ENCODE peak calls at places on chromosomes 1 and 21, in five cellular contexts. One of them, this sample, is unnamed.

GRCh38 chr1:64743954-64744491 is 852 bp upstream of the RAVER2 start:
- DNase-seq in IMR-90: no peak
- DNase-seq in Karpas-422: no peak
- DNase-seq in mesothelial cell of epicardium: no peak
- DNase-seq in RPMI8226: no peak
- DNase-seq in this sample: no peak

GRCh38 chr1:52662645-52663313 is 29.8 kb downstream of the SHISAL2A start:
- DNase-seq in IMR-90: peak; percentile 52
- DNase-seq in Karpas-422: no peak
- DNase-seq in mesothelial cell of epicardium: peak; percentile 45
- DNase-seq in RPMI8226: no peak
- DNase-seq in this sample: no peak

GRCh38 chr21:37433441-37433840 is 66.9 kb downstream of the DYRK1A start:
- DNase-seq in IMR-90: no peak
- DNase-seq in Karpas-422: no peak
- DNase-seq in mesothelial cell of epicardium: no peak
- DNase-seq in RPMI8226: no peak
- DNase-seq in this sample: no peak

GRCh38 chr1:152049291-152050073 is 12.7 kb upstream of the S100A11 start:
- DNase-seq in IMR-90: peak; percentile 74
- DNase-seq in Karpas-422: no peak
- DNase-seq in mesothelial cell of epicardium: no peak
- DNase-seq in RPMI8226: peak; percentile 71
- DNase-seq in this sample: no peak

GRCh38 chr1:220045356-220046051 is 801 bp downstream of the EPRS1 start:
- DNase-seq in IMR-90: no peak
- DNase-seq in Karpas-422: peak; percentile 65
- DNase-seq in mesothelial cell of epicardium: no peak
- DNase-seq in RPMI8226: peak; percentile 53
- DNase-seq in this sample: peak; percentile 3

GRCh38 chr1:239169276-239169675 is 217.1 kb upstream of the CHRM3 start:
- DNase-seq in IMR-90: no peak
- DNase-seq in Karpas-422: no peak
- DNase-seq in mesothelial cell of epicardium: no peak
- DNase-seq in RPMI8226: no peak
- DNase-seq in this sample: no peak

GRCh38 chr1:187641015-187641414 is 812.3 kb downstream of the PLA2G4A start:
- DNase-seq in IMR-90: no peak
- DNase-seq in Karpas-422: no peak
- DNase-seq in mesothelial cell of epicardium: no peak
- DNase-seq in RPMI8226: no peak
- DNase-seq in this sample: no peak

GRCh38 chr21:20822559-20823133 is 175.6 kb upstream of the NCAM2 start:
- DNase-seq in IMR-90: no peak
- DNase-seq in Karpas-422: no peak
- DNase-seq in mesothelial cell of epicardium: no peak
- DNase-seq in RPMI8226: no peak
- DNase-seq in this sample: no peak

GRCh38 chr1:50978144-50978851 is 8.3 kb downstream of the CDKN2C start:
- DNase-seq in IMR-90: peak; percentile 49
- DNase-seq in Karpas-422: peak; percentile 74
- DNase-seq in mesothelial cell of epicardium: peak; percentile 38
- DNase-seq in RPMI8226: no peak
- DNase-seq in this sample: peak; percentile 62

GRCh38 chr1:41539416-41539800 is 54.9 kb upstream of the EDN2 start:
- DNase-seq in IMR-90: no peak
- DNase-seq in Karpas-422: no peak
- DNase-seq in mesothelial cell of epicardium: peak; percentile 33
- DNase-seq in RPMI8226: no peak
- DNase-seq in this sample: no peak

This sample was measured in SHP77.